ENCODE peak calls at places on chromosomes 7 and 10, in four cellular contexts. One of them, this sample, is unnamed.

GRCh38 chr7:120856621-120857352 is 1.2 kb downstream of the TSPAN12 start:
- DNase-seq in H1: peak; percentile 79
- DNase-seq in GM12891: peak; percentile 32
- DNase-seq in GM12878: peak; percentile 73
- DNase-seq in this sample: peak; percentile 26

GRCh38 chr10:103021897-103022286 is 103.8 kb downstream of the CNNM2 start:
- DNase-seq in H1: no peak
- DNase-seq in GM12891: no peak
- DNase-seq in GM12878: no peak
- DNase-seq in this sample: no peak

GRCh38 chr7:71457881-71458590 is 326.1 kb downstream of the GALNT17 start:
- DNase-seq in H1: no peak
- DNase-seq in GM12891: no peak
- DNase-seq in GM12878: no peak
- DNase-seq in this sample: no peak

GRCh38 chr10:86804805-86805204 is 48.4 kb downstream of the BMPR1A start:
- DNase-seq in H1: no peak
- DNase-seq in GM12891: no peak
- DNase-seq in GM12878: no peak
- DNase-seq in this sample: no peak

GRCh38 chr7:22718200-22718711 is 8.7 kb upstream of the IL6 start:
- DNase-seq in H1: no peak
- DNase-seq in GM12891: no peak
- DNase-seq in GM12878: no peak
- DNase-seq in this sample: no peak

GRCh38 chr7:16422100-16422430 is 727 bp upstream of the CRPPA start:
- DNase-seq in H1: no peak
- DNase-seq in GM12891: no peak
- DNase-seq in GM12878: no peak
- DNase-seq in this sample: no peak

GRCh38 chr7:47371733-47372368 is 210.1 kb downstream of the TNS3 start:
- DNase-seq in H1: no peak
- DNase-seq in GM12891: no peak
- DNase-seq in GM12878: no peak
- DNase-seq in this sample: no peak

GRCh38 chr7:5423844-5424688 is 432 bp upstream of the TNRC18 start:
- DNase-seq in H1: peak; percentile 90
- DNase-seq in GM12891: no peak
- DNase-seq in GM12878: no peak
- DNase-seq in this sample: no peak

GRCh38 chr10:126565456-126565855 is 105.0 kb downstream of the C10orf90 start:
- DNase-seq in H1: no peak
- DNase-seq in GM12891: no peak
- DNase-seq in GM12878: no peak
- DNase-seq in this sample: no peak

GRCh38 chr10:51832652-51833383 is 133.4 kb upstream of the CSTF2T start:
- DNase-seq in H1: no peak
- DNase-seq in GM12891: no peak
- DNase-seq in GM12878: peak; percentile 8
- DNase-seq in this sample: no peak

GRCh38 chr7:496528-497295 is 22.9 kb downstream of the PDGFA start:
- DNase-seq in H1: no peak
- DNase-seq in GM12891: no peak
- DNase-seq in GM12878: no peak
- DNase-seq in this sample: no peak

GRCh38 chr7:135789431-135789830 is 40.8 kb upstream of the FAM180A start:
- DNase-seq in H1: no peak
- DNase-seq in GM12891: no peak
- DNase-seq in GM12878: no peak
- DNase-seq in this sample: no peak

GRCh38 chr10:117186832-117187615 is 10.3 kb upstream of the KCNK18 start:
- DNase-seq in H1: no peak
- DNase-seq in GM12891: no peak
- DNase-seq in GM12878: no peak
- DNase-seq in this sample: no peak

GRCh38 chr7:137508437-137509175 is 165.1 kb upstream of the PTN start:
- DNase-seq in H1: no peak
- DNase-seq in GM12891: no peak
- DNase-seq in GM12878: no peak
- DNase-seq in this sample: no peak

GRCh38 chr7:132783824-132784223 is 207.6 kb upstream of the PLXNA4 start:
- DNase-seq in H1: peak; percentile 31
- DNase-seq in GM12891: no peak
- DNase-seq in GM12878: no peak
- DNase-seq in this sample: no peak

GRCh38 chr10:126917375-126917774 is 12.1 kb downstream of the DOCK1 start:
- DNase-seq in H1: no peak
- DNase-seq in GM12891: no peak
- DNase-seq in GM12878: no peak
- DNase-seq in this sample: no peak

GRCh38 chr10:100967332-100967731 is 2.0 kb upstream of the SEMA4G start:
- DNase-seq in H1: no peak
- DNase-seq in GM12891: no peak
- DNase-seq in GM12878: no peak
- DNase-seq in this sample: no peak

GRCh38 chr7:106239406-106239805 is 45.4 kb downstream of the NAMPT start:
- DNase-seq in H1: no peak
- DNase-seq in GM12891: no peak
- DNase-seq in GM12878: no peak
- DNase-seq in this sample: no peak

GRCh38 chr7:16603633-16604032 is 41.9 kb downstream of the ANKMY2 start:
- DNase-seq in H1: no peak
- DNase-seq in GM12891: no peak
- DNase-seq in GM12878: no peak
- DNase-seq in this sample: no peak

DNA sequence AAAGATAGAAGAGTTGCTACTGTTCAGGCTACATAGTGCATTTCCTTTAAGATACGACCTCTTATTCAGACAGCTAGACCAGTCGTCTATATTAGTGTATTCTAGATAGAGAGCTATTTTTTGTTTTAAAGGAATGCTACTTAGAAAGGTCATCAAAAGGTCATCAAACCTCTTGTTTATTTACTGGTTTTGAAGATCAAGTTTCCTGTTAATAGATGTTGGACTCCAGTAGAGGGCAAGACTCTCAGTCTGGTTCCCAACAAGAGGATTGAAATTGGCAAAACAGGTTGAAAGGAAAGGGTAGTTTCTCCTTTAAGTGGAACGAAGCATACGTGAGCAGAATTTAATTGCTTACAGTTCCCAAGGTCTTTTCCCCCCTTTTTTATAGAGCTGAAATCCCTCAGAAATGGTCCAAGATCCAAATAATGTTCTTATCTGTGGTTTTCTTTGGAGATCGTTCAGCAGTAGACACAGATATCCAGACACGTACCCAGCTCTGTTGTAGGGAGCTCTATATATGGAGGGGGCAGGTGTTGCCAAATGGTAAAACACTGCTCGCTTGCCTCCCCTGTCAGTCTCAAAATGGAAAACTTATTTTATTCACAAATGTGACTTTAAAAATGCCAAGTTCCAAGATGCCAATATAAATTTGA is 37.2 kb downstream of the BAMBI start:
- DNase-seq in H1: no peak
- DNase-seq in GM12891: no peak
- DNase-seq in GM12878: no peak
- DNase-seq in this sample: no peak
- TF ChIP-seq POLR2A in H1: no peak
- TF ChIP-seq POLR2A in GM12891: no peak
- TF ChIP-seq POLR2A in GM12878: no peak
- TF ChIP-seq POLR2A in this sample: no peak

DNA sequence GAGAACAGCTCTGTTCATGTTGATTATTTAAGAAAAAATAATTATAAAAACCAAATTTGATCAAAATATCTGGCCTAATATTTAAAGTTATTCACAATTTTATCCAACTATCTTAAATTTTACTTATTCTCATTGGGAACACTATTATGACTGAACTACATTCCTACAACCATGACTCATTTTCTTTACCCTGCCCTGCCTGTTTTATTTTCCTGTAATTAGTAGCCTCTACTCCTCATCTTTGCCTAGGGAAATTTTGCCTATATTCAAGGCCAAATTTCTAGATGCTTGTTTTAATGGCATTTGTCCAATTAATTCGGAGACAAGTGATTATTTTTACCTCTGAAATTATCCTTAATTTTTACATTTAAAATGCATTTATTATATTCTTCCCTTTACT is 289.7 kb upstream of the TMEM229A start:
- DNase-seq in H1: no peak
- DNase-seq in GM12891: no peak
- DNase-seq in GM12878: no peak
- DNase-seq in this sample: no peak
- TF ChIP-seq TAF1 in H1: no peak
- TF ChIP-seq TAF1 in GM12891: no peak
- TF ChIP-seq TAF1 in GM12878: no peak
- TF ChIP-seq TAF1 in this sample: no peak

DNA sequence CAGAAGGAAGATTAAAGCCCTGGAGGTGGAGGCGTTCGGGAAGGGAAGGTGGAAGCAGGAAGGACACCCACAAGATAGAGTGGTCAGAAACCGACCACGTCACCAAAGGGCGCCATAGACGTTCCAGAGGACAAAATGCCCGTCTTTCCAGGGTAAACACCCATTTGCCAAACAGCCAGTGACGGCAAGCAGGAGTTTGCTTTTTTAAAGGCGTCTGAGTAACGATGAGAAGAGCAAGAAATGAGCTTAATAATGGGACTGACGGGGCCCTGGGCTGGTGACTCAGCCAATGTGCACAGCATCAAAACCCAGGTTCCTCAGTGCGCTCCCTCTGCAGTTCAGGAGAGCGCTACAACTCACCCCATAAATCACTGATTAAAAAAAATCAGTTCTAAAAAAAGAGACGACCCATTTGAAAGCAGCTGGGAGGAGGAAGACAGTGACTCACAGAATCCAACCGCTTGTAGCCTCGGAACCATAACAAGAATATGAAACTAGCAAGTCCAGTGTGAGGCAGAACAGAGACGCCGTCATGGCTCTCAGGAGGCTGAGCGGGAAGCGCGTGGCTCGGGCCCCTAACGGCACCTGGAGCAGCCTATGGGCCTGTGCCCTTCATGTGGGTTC is 5.9 kb downstream of the DIP2C start:
- DNase-seq in H1: no peak
- DNase-seq in GM12891: no peak
- DNase-seq in GM12878: no peak
- DNase-seq in this sample: no peak
- TF ChIP-seq POLR2A in H1: no peak
- TF ChIP-seq POLR2A in GM12891: no peak
- TF ChIP-seq POLR2A in GM12878: no peak
- TF ChIP-seq POLR2A in this sample: no peak

DNA sequence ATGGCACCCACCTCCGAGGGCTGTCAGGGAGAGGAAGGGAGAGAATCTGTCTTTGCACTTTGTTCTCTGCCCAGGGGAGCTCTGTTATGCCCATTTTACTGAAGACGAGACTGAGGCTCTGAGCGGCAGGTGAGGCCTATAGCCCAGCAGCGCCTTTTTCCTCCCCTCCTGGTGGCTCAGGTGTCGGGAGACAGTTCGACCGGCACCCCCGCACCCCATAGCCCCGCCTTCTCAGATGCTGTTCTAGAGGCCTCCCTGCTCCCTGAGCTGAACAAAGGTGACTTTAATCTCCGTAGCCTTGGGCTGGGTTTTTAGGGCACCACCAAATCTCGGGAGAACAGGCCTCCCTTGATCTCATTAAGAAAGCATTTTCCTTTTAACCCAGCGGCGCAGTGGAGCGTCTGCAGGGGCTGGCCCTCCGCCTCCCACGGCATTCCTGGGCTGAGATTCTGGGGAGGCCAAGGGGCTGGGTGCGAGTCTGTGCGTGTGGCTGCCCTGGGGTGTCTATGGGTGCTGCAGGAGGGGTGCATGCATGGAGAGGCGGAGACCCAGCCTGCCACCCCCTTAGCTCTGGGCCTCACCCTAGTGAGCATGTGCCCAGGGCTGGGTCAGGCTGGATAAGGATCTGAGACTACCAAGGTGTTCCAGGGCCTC is 3.3 kb downstream of the LFNG start:
- DNase-seq in H1: no peak
- DNase-seq in GM12891: no peak
- DNase-seq in GM12878: no peak
- DNase-seq in this sample: no peak
- TF ChIP-seq TAF1 in H1: no peak
- TF ChIP-seq TAF1 in GM12891: no peak
- TF ChIP-seq TAF1 in GM12878: no peak
- TF ChIP-seq TAF1 in this sample: no peak

GRCh38 chr10:90871279-90871760 is 454 bp upstream of the RPP30 start:
- DNase-seq in H1: peak; percentile 57
- DNase-seq in GM12891: no peak
- DNase-seq in GM12878: peak; percentile 17
- DNase-seq in this sample: no peak

GRCh38 chr10:90872648-90873020 is 860 bp downstream of the RPP30 start:
- DNase-seq in H1: no peak
- DNase-seq in GM12891: no peak
- DNase-seq in GM12878: no peak
- DNase-seq in this sample: no peak

GRCh38 chr10:90866050-90866598 is 5.7 kb upstream of the RPP30 start:
- DNase-seq in H1: no peak
- DNase-seq in GM12891: no peak
- DNase-seq in GM12878: no peak
- DNase-seq in this sample: no peak

GRCh38 chr10:90871761-90872647 is at the start of gene RPP30:
- DNase-seq in H1: peak; percentile 88
- DNase-seq in GM12891: peak; percentile 50
- DNase-seq in GM12878: peak; percentile 46
- DNase-seq in this sample: peak; percentile 52
- TF ChIP-seq POLR2A in H1: peak; percentile 50
- TF ChIP-seq POLR2A in GM12891: peak; percentile 50
- TF ChIP-seq POLR2A in GM12878: peak; percentile 84
- TF ChIP-seq POLR2A in this sample: peak; percentile 69

GRCh38 chr10:76555271-76555670 is 1082.3 kb downstream of the KCNMA1 start:
- DNase-seq in H1: no peak
- DNase-seq in GM12891: no peak
- DNase-seq in GM12878: no peak
- DNase-seq in this sample: no peak

GRCh38 chr10:76554478-76554877 is 1083.1 kb downstream of the KCNMA1 start:
- DNase-seq in H1: no peak
- DNase-seq in GM12891: no peak
- DNase-seq in GM12878: no peak
- DNase-seq in this sample: no peak

GRCh38 chr10:76550806-76551205 is 1086.8 kb downstream of the KCNMA1 start:
- DNase-seq in H1: no peak
- DNase-seq in GM12891: no peak
- DNase-seq in GM12878: no peak
- DNase-seq in this sample: no peak

GRCh38 chr10:76553700-76554470 is 1083.7 kb downstream of the KCNMA1 start:
- DNase-seq in H1: no peak
- DNase-seq in GM12891: no peak
- DNase-seq in GM12878: no peak
- DNase-seq in this sample: no peak

DNA sequence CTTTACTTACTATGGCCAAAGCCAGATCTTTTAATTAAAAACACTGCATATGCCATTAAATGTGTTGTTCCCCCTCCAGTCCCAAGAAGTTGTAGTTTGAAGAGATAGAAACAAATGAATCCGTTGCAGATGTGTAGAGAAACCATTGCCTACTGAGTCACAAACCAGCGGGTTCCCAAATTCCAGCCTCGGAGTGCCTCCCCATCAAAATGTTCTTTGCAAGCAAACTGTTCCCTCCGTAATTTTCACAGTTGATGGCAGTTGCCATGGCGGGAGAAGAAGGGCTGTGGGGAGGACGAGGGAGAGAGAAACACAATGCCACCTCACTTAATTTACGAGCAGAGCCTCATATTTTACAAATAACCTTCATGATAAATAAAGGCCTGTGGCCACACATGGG is 1084.4 kb downstream of the KCNMA1 start:
- DNase-seq in H1: no peak
- DNase-seq in GM12891: no peak
- DNase-seq in GM12878: no peak
- DNase-seq in this sample: no peak
- TF ChIP-seq TAF1 in H1: no peak
- TF ChIP-seq TAF1 in GM12891: no peak
- TF ChIP-seq TAF1 in GM12878: no peak
- TF ChIP-seq TAF1 in this sample: no peak

This sample was measured in GM12892.